ENCODE peak calls at places on chromosomes 7 and 10, in five cellular contexts. F is IMR-90, P is A549, N is K562, S is HepG2. D is an unnamed sample.
A peak's percentile ranks its signal among the peaks of the same experiment; 100 is the strongest.

GRCh38 chr10:22334414-22335203 is 10.7 kb upstream of the SPAG6 start:
- DNase-seq in S (no peak), P (no peak), N (no peak), F (no peak), D (peak; percentile 88)

GRCh38 chr10:128078136-128078969 is 47.9 kb downstream of the MKI67 start:
- DNase-seq in F (peak; percentile 37), P (peak; percentile 46), N (peak; percentile 56), S (peak; percentile 28), D (peak; percentile 19)

GRCh38 chr7:82616059-82616723 is 172.6 kb upstream of the CACNA2D1 start:
- DNase-seq in F (no peak), S (no peak), P (no peak), N (no peak), D (no peak)

GRCh38 chr7:54811925-54812264 is 52.9 kb upstream of the SEC61G start:
- DNase-seq in F (peak; percentile 98), S (no peak), P (no peak), N (no peak), D (no peak)

GRCh38 chr10:60661627-60662026 is 116.7 kb upstream of the CDK1 start:
- DNase-seq in P (peak; percentile 47), S (no peak), F (peak; percentile 60), N (no peak), D (peak; percentile 51)

GRCh38 chr10:75793848-75794247 is 362.4 kb downstream of the LRMDA start:
- DNase-seq in S (no peak), F (no peak), N (no peak), P (no peak), D (no peak)

GRCh38 chr10:122301055-122301810 is 30.1 kb downstream of the BTBD16 start:
- DNase-seq in S (no peak), N (no peak), F (peak; percentile 38), P (no peak), D (no peak)

GRCh38 chr7:116636997-116637396 is 35.0 kb upstream of the MET start:
- DNase-seq in S (no peak), F (no peak), N (no peak), P (no peak), D (no peak)

GRCh38 chr10:126387931-126388911 is at the start of gene ADAM12:
- DNase-seq in F (peak; percentile 68), N (no peak), P (peak; percentile 18), S (no peak), D (no peak)

GRCh38 chr10:131774618-131775443 is 126.0 kb upstream of the PPP2R2D start:
- DNase-seq in F (no peak), P (no peak), S (no peak), N (no peak), D (no peak)

GRCh38 chr7:148958061-148958460 is 70.2 kb downstream of the PDIA4 start:
- DNase-seq in F (no peak), S (no peak), N (no peak), P (no peak), D (no peak)

GRCh38 chr10:89690027-89690426 is 11.4 kb upstream of the KIF20B start:
- DNase-seq in F (peak; percentile 27), P (no peak), N (no peak), S (no peak), D (no peak)

GRCh38 chr10:86366033-86366901 is at the start of gene GRID1:
- DNase-seq in S (no peak), F (no peak), N (peak; percentile 57), P (no peak), D (no peak)

GRCh38 chr7:64888561-64888900 is 14.5 kb upstream of the ZNF273 start:
- DNase-seq in F (no peak), P (no peak), N (no peak), S (no peak), D (peak; percentile 61)

GRCh38 chr10:29921071-29921446 is 138.3 kb downstream of the JCAD start:
- DNase-seq in N (no peak), P (no peak), F (no peak), S (no peak), D (no peak)

GRCh38 chr7:106660862-106661720 is at the start of gene CCDC71L:
- DNase-seq in P (peak; percentile 93), S (no peak), N (peak; percentile 99), F (peak; percentile 91), D (peak; percentile 81)

GRCh38 chr10:13160934-13161266 is 458 bp upstream of the MCM10 start:
- DNase-seq in F (no peak), P (no peak), S (no peak), N (no peak), D (no peak)

GRCh38 chr10:27197980-27198645 is 42.5 kb downstream of the ACBD5 start:
- DNase-seq in F (peak; percentile 18), N (no peak), S (no peak), P (no peak), D (no peak)

GRCh38 chr7:91264083-91264923 is at the start of gene FZD1:
- DNase-seq in P (peak; percentile 96), N (peak; percentile 91), F (peak; percentile 99), S (peak; percentile 84), D (peak; percentile 89)

GRCh38 chr7:114791771-114792170 is 130.1 kb upstream of the MDFIC start:
- DNase-seq in N (no peak), P (no peak), S (no peak), F (peak; percentile 11), D (no peak)

GRCh38 chr7:101244385-101245146 is at the start of gene FIS1:
- DNase-seq in P (peak; percentile 93), S (peak; percentile 81), F (peak; percentile 82), N (peak; percentile 91), D (peak; percentile 98)

GRCh38 chr10:43041422-43042342 is 35.2 kb upstream of the RET start:
- DNase-seq in F (no peak), N (no peak), P (no peak), S (no peak), D (no peak)

GRCh38 chr10:109062371-109062770 is 860.9 kb downstream of the XPNPEP1 start:
- DNase-seq in P (no peak), N (no peak), F (peak; percentile 18), S (no peak), D (no peak)

GRCh38 chr7:149289262-149289661 is 27.3 kb downstream of the ZNF783 start:
- DNase-seq in F (no peak), P (no peak), N (no peak), S (no peak), D (no peak)

GRCh38 chr7:31603076-31603475 is 83.9 kb upstream of the PPP1R17 start:
- DNase-seq in S (no peak), N (no peak), P (no peak), F (no peak), D (no peak)
- TF ChIP-seq MAFK in S (no peak), N (no peak), P (no peak), F (no peak), D (no peak)

GRCh38 chr7:51079494-51079893 is 237.1 kb downstream of the COBL start:
- DNase-seq in F (no peak), N (no peak), P (no peak), S (no peak), D (no peak)
- TF ChIP-seq MAFK in F (no peak), N (no peak), P (no peak), S (no peak), D (no peak)

DNA sequence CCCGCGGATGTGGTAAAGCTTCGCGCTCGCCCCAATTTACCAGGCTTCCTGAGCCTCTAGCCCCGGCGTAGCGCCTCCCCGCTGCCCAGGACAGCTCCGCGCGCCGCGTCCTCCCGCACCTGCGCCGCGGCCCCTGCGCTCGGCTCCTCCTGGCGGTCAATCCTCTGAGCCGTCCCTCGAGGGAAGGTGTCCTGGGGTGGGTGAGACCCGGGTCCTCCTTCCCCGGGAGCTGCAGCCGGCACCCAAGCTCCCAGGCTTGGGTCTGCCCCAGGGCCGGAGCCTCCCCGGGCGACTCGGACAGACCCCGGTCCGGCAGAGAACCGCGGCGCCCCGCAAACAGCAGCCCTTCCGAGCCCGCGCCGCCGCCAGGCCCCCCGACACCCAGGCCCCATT is 512 bp downstream of the OSBPL3 start:
- DNase-seq in N (peak; percentile 68), F (peak; percentile 72), S (peak; percentile 47), P (peak; percentile 66), D (peak; percentile 25)
- TF ChIP-seq MAFK in N (no peak), F (no peak), S (no peak), P (no peak), D (no peak)

GRCh38 chr7:28672397-28672797 is 260.1 kb downstream of the CREB5 start:
- DNase-seq in P (no peak), F (no peak), N (no peak), S (no peak), D (no peak)
- TF ChIP-seq MAFK in P (no peak), F (no peak), N (no peak), S (no peak), D (no peak)

GRCh38 chr10:72720814-72721665 is 29.1 kb downstream of the MCU start:
- DNase-seq in F (peak; percentile 61), S (no peak), P (no peak), N (no peak), D (no peak)
- TF ChIP-seq MAFK in F (no peak), S (no peak), P (no peak), N (no peak), D (no peak)

DNA sequence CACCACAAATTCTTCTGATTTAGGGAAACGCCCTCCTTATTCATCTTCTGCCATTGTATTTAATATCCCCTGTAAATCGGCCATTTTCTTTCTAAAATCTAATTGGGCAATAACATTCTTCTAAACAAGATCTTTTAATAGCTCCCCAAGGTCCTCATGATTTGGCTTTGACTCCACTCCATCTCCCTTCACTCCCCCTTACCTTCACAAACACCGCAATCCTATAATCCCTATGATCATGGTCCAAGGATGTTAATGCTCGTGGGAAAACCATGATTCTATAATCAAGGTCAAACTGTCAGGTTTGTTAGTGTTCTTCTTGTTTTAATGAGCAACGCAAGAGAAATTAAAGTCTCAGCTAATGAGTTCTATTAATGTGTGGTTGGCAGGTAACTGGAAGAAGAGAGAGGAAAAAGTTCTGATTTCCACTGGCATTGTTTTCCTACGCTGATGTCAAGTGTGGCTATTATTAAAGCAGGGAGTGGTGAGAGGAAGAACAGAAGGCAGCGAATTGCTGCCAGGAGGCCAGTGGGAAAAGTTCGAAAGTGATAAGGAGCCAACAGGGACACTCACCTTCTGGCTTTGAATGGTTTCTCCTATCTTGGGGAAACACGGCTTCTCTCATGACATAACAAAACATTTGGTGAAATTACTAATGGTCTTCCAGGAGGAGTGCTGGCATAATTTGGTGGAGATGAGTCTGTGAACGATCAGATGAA is 28.1 kb downstream of the LRRC72 start:
- DNase-seq in S (no peak), N (peak; percentile 32), P (no peak), F (no peak), D (no peak)
- TF ChIP-seq MAFK in S (no peak), N (no peak), P (no peak), F (no peak), D (no peak)

D was measured in H1.